ENCODE peak calls at places on chromosomes 5 and 9, in four cellular contexts. B, T, S and C are unnamed samples. For H3F3A, the result is how much of the 10 kb centered on the place peaks cover.

GRCh38 chr9:112371060-112371459 is 8.8 kb upstream of the HSDL2 start:
- DNase-seq in B (no peak), T (peak), S (no peak), C (no peak)

GRCh38 chr5:58135571-58136335 is 324.1 kb downstream of the PLK2 start:
- DNase-seq in B (no peak), T (peak), S (peak), C (no peak)

GRCh38 chr5:34687269-34688011 is 31.3 kb downstream of the RAI14 start:
- DNase-seq in B (no peak), T (no peak), S (peak), C (no peak)

GRCh38 chr5:101687630-101688029 is 608.5 kb downstream of the SLCO4C1 start:
- DNase-seq in B (no peak), T (peak), S (peak), C (no peak)

GRCh38 chr5:2012885-2013284 is 130.2 kb upstream of the IRX4 start:
- DNase-seq in B (no peak), T (no peak), S (no peak), C (no peak)

GRCh38 chr5:71922584-71923106 is 184.6 kb upstream of the MAP1B start:
- DNase-seq in B (no peak), T (peak), S (peak), C (no peak)

GRCh38 chr5:57853929-57854697 is 371.5 kb upstream of the ACTBL2 start:
- DNase-seq in B (no peak), T (no peak), S (no peak), C (no peak)

GRCh38 chr5:16740476-16740875 is 123.7 kb upstream of the RETREG1 start:
- DNase-seq in B (peak), T (no peak), S (no peak), C (no peak)

GRCh38 chr5:88691945-88692868 is 190.8 kb downstream of the MEF2C start:
- DNase-seq in B (peak), T (peak), S (peak), C (no peak)

GRCh38 chr5:32960340-32961065 is 249.4 kb downstream of the NPR3 start:
- DNase-seq in B (no peak), T (peak), S (peak), C (no peak)

GRCh38 chr9:129253820-129254381 is 75.8 kb upstream of the IER5L start:
- DNase-seq in B (peak), T (no peak), S (no peak), C (no peak)

GRCh38 chr9:129052592-129052991 is 16.2 kb downstream of the MIGA2 start:
- DNase-seq in B (no peak), T (peak), S (no peak), C (no peak)

GRCh38 chr9:112354081-112354743 is 20.8 kb upstream of the PTBP3 start:
- DNase-seq in B (no peak), T (no peak), S (no peak), C (no peak)

GRCh38 chr9:121563425-121563824 is 63.8 kb upstream of the GGTA1 start:
- DNase-seq in B (no peak), T (no peak), S (no peak), C (no peak)

GRCh38 chr9:131810351-131811170 is 70.7 kb upstream of the RAPGEF1 start:
- DNase-seq in B (no peak), T (peak), S (no peak), C (no peak)

GRCh38 chr5:68246802-68247201 is 31.2 kb downstream of the PIK3R1 start:
- DNase-seq in B (no peak), T (no peak), S (no peak), C (no peak)

GRCh38 chr5:2200261-2200965 is 317.7 kb upstream of the IRX4 start:
- DNase-seq in B (no peak), T (no peak), S (no peak), C (no peak)

GRCh38 chr9:108565651-108566378 is 290.0 kb downstream of the ACTL7B start:
- DNase-seq in B (peak), T (peak), S (peak), C (peak)

GRCh38 chr9:83066771-83067170 is 3.8 kb upstream of the RASEF start:
- DNase-seq in B (no peak), T (peak), S (peak), C (no peak)

GRCh38 chr5:149549461-149550266 is 1.6 kb downstream of the CSNK1A1 start:
- DNase-seq in B (peak), T (peak), S (peak), C (peak)

GRCh38 chr5:133825631-133826289 is 142.7 kb downstream of the C5orf15 start:
- DNase-seq in B (no peak), T (no peak), S (no peak), C (peak)

GRCh38 chr9:74711371-74711770 is 176.3 kb downstream of the TRPM6 start:
- DNase-seq in B (no peak), T (no peak), S (no peak), C (no peak)

GRCh38 chr5:132019857-132020555 is 8.5 kb upstream of the ACSL6 start:
- DNase-seq in B (no peak), T (no peak), S (no peak), C (peak)

GRCh38 chr5:109455598-109456096 is 45.9 kb upstream of the PJA2 start:
- DNase-seq in B (no peak), T (peak), S (peak), C (no peak)

GRCh38 chr9:101582593-101582992 is 12.2 kb downstream of the PPP3R2 start:
- DNase-seq in B (no peak), T (peak), S (peak), C (no peak)

GRCh38 chr9:137556069-137556838 is 4.6 kb downstream of the MRPL41 start:
- DNase-seq in B (no peak), T (peak), S (no peak), C (no peak)

GRCh38 chr5:1413611-1414241 is 31.5 kb downstream of the SLC6A3 start:
- DNase-seq in B (no peak), T (no peak), S (no peak), C (no peak)

GRCh38 chr5:163347671-163348070 is 89.7 kb upstream of the CCNG1 start:
- DNase-seq in B (peak), T (peak), S (peak), C (peak)

GRCh38 chr5:127723571-127723970 is 20.4 kb downstream of the CCDC192 start:
- DNase-seq in B (no peak), T (peak), S (peak), C (no peak)

GRCh38 chr5:154972476-154973080 is 31.7 kb downstream of the MRPL22 start:
- DNase-seq in B (peak), T (peak), S (peak), C (peak)

GRCh38 chr5:98927988-98928801 is 612 bp downstream of the CHD1 start:
- DNase-seq in B (peak), T (peak), S (peak), C (peak)

GRCh38 chr9:69324549-69325401 is at the start of gene ENTREP1:
- DNase-seq in B (peak), T (peak), S (peak), C (peak)

GRCh38 chr5:32710859-32711692 is at the start of gene NPR3:
- DNase-seq in B (peak), T (peak), S (peak), C (no peak)

GRCh38 chr5:138824924-138825863 is 49.9 kb downstream of the LRRTM2 start:
- DNase-seq in B (peak), T (no peak), S (peak), C (peak)

GRCh38 chr9:127308559-127309429 is 44.2 kb downstream of the GARNL3 start:
- DNase-seq in B (no peak), T (peak), S (peak), C (no peak)

GRCh38 chr5:59061377-59061776 is 478.5 kb downstream of the RAB3C start:
- DNase-seq in B (no peak), T (peak), S (no peak), C (no peak)

GRCh38 chr9:88990721-88991065 is 575 bp upstream of the S1PR3 start:
- DNase-seq in B (peak), T (no peak), S (no peak), C (no peak)

GRCh38 chr5:136014049-136014516 is 14.7 kb upstream of the TGFBI start:
- DNase-seq in B (no peak), T (no peak), S (peak), C (no peak)
- H3F3A ChIP-seq in B (under half), T (under half), S (half or more), C (under half)

GRCh38 chr5:50768650-50769049 is 102.2 kb downstream of the PARP8 start:
- DNase-seq in B (no peak), T (no peak), S (no peak), C (no peak)

GRCh38 chr5:50766462-50766861 is 100.0 kb downstream of the PARP8 start:
- DNase-seq in B (no peak), T (no peak), S (peak), C (no peak)

GRCh38 chr5:50766967-50767366 is 100.5 kb downstream of the PARP8 start:
- DNase-seq in B (no peak), T (no peak), S (no peak), C (no peak)

GRCh38 chr5:50766042-50766441 is 99.6 kb downstream of the PARP8 start:
- DNase-seq in B (no peak), T (peak), S (peak), C (no peak)

DNA sequence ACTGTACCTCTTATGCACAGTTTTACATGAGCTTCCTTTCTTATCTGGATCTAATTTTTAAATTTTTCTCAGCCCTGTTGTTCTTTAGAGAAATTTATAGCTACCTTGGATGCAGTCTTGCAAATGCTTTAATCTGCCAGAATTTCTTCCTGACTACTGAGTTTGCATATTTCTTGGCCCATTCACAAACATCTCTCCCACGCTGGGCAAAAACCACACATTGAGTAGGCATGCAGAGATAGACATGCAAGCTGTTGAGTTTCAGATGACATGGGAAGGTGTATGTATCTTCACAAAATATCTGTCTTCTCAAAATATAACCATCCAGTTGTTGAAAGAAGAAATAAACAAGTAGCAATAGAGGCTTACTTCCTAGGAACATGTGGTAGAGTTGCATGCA is 101.2 kb downstream of the PARP8 start:
- DNase-seq in B (no peak), T (no peak), S (peak), C (no peak)
- H3K4me2 ChIP-seq in B (no peak), T (no peak), S (peak), C (no peak)

DNA sequence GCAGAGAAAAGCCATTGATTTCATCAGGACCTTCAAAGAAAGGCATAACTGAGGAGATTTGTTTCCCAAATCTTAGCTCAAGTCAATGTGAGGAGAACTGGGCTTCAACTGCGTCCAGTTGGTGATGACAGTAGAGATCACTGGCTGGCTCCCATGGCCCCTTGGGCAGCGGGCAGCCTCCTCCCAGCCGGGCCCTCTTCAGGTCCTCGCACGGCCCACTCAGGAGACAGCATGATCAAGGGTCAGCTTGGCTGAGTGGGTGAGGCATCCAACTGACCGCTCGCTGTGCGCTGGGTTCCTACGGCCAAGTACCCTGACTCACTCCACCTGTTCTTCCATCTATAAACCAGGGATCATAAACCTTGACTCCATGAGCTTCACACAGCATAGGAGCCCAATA is 274.0 kb downstream of the NSG2 start:
- DNase-seq in B (no peak), T (no peak), S (no peak), C (no peak)
- TF ChIP-seq EZH2phosphoT487 in B (no peak), T (no peak), S (no peak), C (no peak)

GRCh38 chr5:37811866-37812265 is 28.0 kb downstream of the GDNF start:
- DNase-seq in B (no peak), T (no peak), S (no peak), C (no peak)
- H3F3A ChIP-seq in B (under half), T (under half), S (under half), C (under half)

GRCh38 chr9:93579711-93580516 is 3.5 kb downstream of the PHF2 start:
- DNase-seq in B (no peak), T (no peak), S (no peak), C (no peak)

GRCh38 chr9:93577045-93577939 is 908 bp downstream of the PHF2 start:
- DNase-seq in B (peak), T (peak), S (peak), C (peak)

GRCh38 chr9:93580654-93581380 is 4.4 kb downstream of the PHF2 start:
- DNase-seq in B (no peak), T (no peak), S (no peak), C (no peak)

GRCh38 chr9:93577940-93578682 is 1.7 kb downstream of the PHF2 start:
- DNase-seq in B (no peak), T (no peak), S (peak), C (no peak)

DNA sequence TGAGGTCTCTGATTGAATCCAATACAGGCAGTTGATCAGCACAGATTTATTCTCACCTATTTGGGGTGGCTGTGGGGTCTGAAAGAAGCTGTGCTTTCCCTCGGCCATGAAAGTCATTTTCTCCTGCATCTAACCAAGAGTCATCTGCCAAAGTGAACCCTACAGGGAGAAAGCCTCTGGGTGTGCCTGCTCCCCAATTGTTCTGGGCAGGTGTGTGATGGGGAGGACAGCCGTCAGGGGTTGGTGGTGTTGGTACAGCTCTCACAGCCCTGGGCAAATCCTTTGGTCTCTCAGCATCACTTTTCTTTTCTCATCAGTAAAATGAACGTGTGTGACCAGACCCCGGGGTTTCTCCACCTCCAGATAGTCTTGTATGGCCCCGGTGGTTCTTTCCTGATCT is 2.5 kb downstream of the PHF2 start:
- DNase-seq in B (no peak), T (no peak), S (no peak), C (no peak)
- H3K4me2 ChIP-seq in B (no peak), T (no peak), S (no peak), C (no peak)

DNA sequence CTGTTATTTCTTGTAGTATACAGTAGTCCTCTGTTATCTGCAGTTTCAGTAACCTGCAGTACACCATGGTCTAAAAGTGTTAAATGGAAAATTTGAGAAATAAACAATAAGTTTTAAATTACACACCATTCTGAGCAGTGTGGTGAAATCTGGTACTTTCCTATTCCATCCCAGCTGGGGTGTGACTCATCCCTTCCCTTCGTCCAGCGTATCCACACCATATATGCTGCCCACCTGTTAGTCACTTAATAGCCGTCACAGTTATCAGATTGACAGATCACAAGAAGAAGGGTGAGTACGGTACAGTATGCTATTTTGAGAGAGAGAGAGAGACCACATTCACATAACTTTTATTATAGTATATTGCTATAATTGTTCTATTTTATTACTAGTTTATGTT is 28.9 kb downstream of the FAM151B start:
- DNase-seq in B (no peak), T (peak), S (peak), C (no peak)
- TF ChIP-seq EZH2phosphoT487 in B (no peak), T (no peak), S (no peak), C (no peak)

GRCh38 chr5:83510199-83510730 is 38.7 kb downstream of the VCAN start:
- DNase-seq in B (no peak), T (no peak), S (no peak), C (peak)
- H3F3A ChIP-seq in B (under half), T (under half), S (under half), C (under half)